ENCODE peak calls at places on chromosomes 13 and 19, in five cellular contexts. One of them, this sample, is unnamed.

GRCh38 chr19:29564574-29565005 is 38.8 kb downstream of the VSTM2B start:
- DNase-seq in breast epithelium: no peak
- DNase-seq in astrocyte of the cerebellum: no peak
- DNase-seq in astrocyte: no peak
- DNase-seq in kidney: no peak
- DNase-seq in this sample: no peak

GRCh38 chr13:41613984-41614581 is 156.7 kb downstream of the RGCC start:
- DNase-seq in kidney: peak
- DNase-seq in astrocyte: peak
- DNase-seq in breast epithelium: no peak
- DNase-seq in astrocyte of the cerebellum: peak
- DNase-seq in this sample: peak

GRCh38 chr19:58054792-58055482 is 4.1 kb upstream of the ZNF135 start:
- DNase-seq in astrocyte: peak
- DNase-seq in breast epithelium: no peak
- DNase-seq in kidney: no peak
- DNase-seq in astrocyte of the cerebellum: no peak
- DNase-seq in this sample: no peak

GRCh38 chr19:39814595-39814994 is 19.4 kb downstream of the DYRK1B start:
- DNase-seq in breast epithelium: no peak
- DNase-seq in astrocyte: no peak
- DNase-seq in astrocyte of the cerebellum: no peak
- DNase-seq in kidney: no peak
- DNase-seq in this sample: no peak

GRCh38 chr19:16514383-16515019 is 18.3 kb downstream of the C19orf44 start:
- DNase-seq in breast epithelium: no peak
- DNase-seq in astrocyte of the cerebellum: no peak
- DNase-seq in astrocyte: no peak
- DNase-seq in kidney: no peak
- DNase-seq in this sample: no peak

GRCh38 chr13:78190296-78190695 is 271.7 kb upstream of the EDNRB start:
- DNase-seq in kidney: no peak
- DNase-seq in astrocyte: no peak
- DNase-seq in breast epithelium: no peak
- DNase-seq in astrocyte of the cerebellum: no peak
- DNase-seq in this sample: no peak

GRCh38 chr13:20588529-20589110 is 21.7 kb downstream of the IFT88 start:
- DNase-seq in astrocyte: no peak
- DNase-seq in breast epithelium: no peak
- DNase-seq in astrocyte of the cerebellum: no peak
- DNase-seq in kidney: no peak
- DNase-seq in this sample: no peak

GRCh38 chr13:36418022-36418805 is 14.1 kb upstream of the CCNA1 start:
- DNase-seq in breast epithelium: no peak
- DNase-seq in astrocyte of the cerebellum: peak
- DNase-seq in astrocyte: peak
- DNase-seq in kidney: no peak
- DNase-seq in this sample: peak

GRCh38 chr13:50907781-50908180 is 1.8 kb upstream of the RNASEH2B start:
- DNase-seq in astrocyte: no peak
- DNase-seq in astrocyte of the cerebellum: no peak
- DNase-seq in breast epithelium: no peak
- DNase-seq in kidney: no peak
- DNase-seq in this sample: no peak

GRCh38 chr19:17327068-17327653 is 7.5 kb downstream of the ANO8 start:
- DNase-seq in astrocyte: no peak
- DNase-seq in breast epithelium: no peak
- DNase-seq in astrocyte of the cerebellum: no peak
- DNase-seq in kidney: no peak
- DNase-seq in this sample: no peak

GRCh38 chr19:31421856-31422255 is 72.6 kb upstream of the TSHZ3 start:
- DNase-seq in astrocyte of the cerebellum: no peak
- DNase-seq in astrocyte: no peak
- DNase-seq in kidney: no peak
- DNase-seq in breast epithelium: no peak
- DNase-seq in this sample: no peak

GRCh38 chr13:30689752-30690151 is 45.6 kb upstream of the ALOX5AP start:
- DNase-seq in astrocyte of the cerebellum: no peak
- DNase-seq in kidney: no peak
- DNase-seq in astrocyte: no peak
- DNase-seq in breast epithelium: no peak
- DNase-seq in this sample: no peak

GRCh38 chr13:62512194-62513141 is 1096.8 kb upstream of the PCDH20 start:
- DNase-seq in breast epithelium: peak
- DNase-seq in astrocyte of the cerebellum: peak
- DNase-seq in astrocyte: no peak
- DNase-seq in kidney: peak
- DNase-seq in this sample: no peak

GRCh38 chr13:110555601-110556223 is 5.8 kb downstream of the RAB20 start:
- DNase-seq in kidney: no peak
- DNase-seq in breast epithelium: no peak
- DNase-seq in astrocyte of the cerebellum: no peak
- DNase-seq in astrocyte: no peak
- DNase-seq in this sample: no peak

GRCh38 chr19:1206733-1207301 is 1.2 kb downstream of the STK11 start:
- DNase-seq in kidney: peak
- DNase-seq in astrocyte: no peak
- DNase-seq in astrocyte of the cerebellum: no peak
- DNase-seq in breast epithelium: no peak
- DNase-seq in this sample: no peak

GRCh38 chr13:93771782-93772181 is 545.2 kb downstream of the GPC6 start:
- DNase-seq in astrocyte of the cerebellum: peak
- DNase-seq in kidney: no peak
- DNase-seq in astrocyte: peak
- DNase-seq in breast epithelium: no peak
- DNase-seq in this sample: peak

GRCh38 chr13:70107498-70108271 is at the start of gene ATXN8OS:
- DNase-seq in kidney: peak
- DNase-seq in astrocyte of the cerebellum: no peak
- DNase-seq in astrocyte: no peak
- DNase-seq in breast epithelium: no peak
- DNase-seq in this sample: no peak

GRCh38 chr19:33819875-33820781 is 23.5 kb downstream of the KCTD15 start:
- DNase-seq in astrocyte: peak
- DNase-seq in kidney: peak
- DNase-seq in breast epithelium: no peak
- DNase-seq in astrocyte of the cerebellum: no peak
- DNase-seq in this sample: peak

GRCh38 chr13:74969419-74969818 is 512.5 kb downstream of the TBC1D4 start:
- DNase-seq in kidney: no peak
- DNase-seq in astrocyte: no peak
- DNase-seq in astrocyte of the cerebellum: no peak
- DNase-seq in breast epithelium: no peak
- DNase-seq in this sample: no peak

GRCh38 chr19:57377498-57378146 is 12.0 kb upstream of the ZNF548 start:
- DNase-seq in astrocyte: no peak
- DNase-seq in astrocyte of the cerebellum: no peak
- DNase-seq in kidney: no peak
- DNase-seq in breast epithelium: no peak
- DNase-seq in this sample: no peak

GRCh38 chr19:50308991-50309390 is 20.2 kb downstream of the KCNC3 start:
- DNase-seq in breast epithelium: no peak
- DNase-seq in kidney: no peak
- DNase-seq in astrocyte of the cerebellum: no peak
- DNase-seq in astrocyte: no peak
- DNase-seq in this sample: no peak

GRCh38 chr19:40862333-40862732 is 12.1 kb upstream of the CYP2A6 start:
- DNase-seq in kidney: no peak
- DNase-seq in astrocyte of the cerebellum: no peak
- DNase-seq in breast epithelium: no peak
- DNase-seq in astrocyte: no peak
- DNase-seq in this sample: no peak

GRCh38 chr19:51681286-51681956 is 11.7 kb upstream of the SPACA6 start:
- DNase-seq in breast epithelium: no peak
- DNase-seq in astrocyte: no peak
- DNase-seq in astrocyte of the cerebellum: no peak
- DNase-seq in kidney: no peak
- DNase-seq in this sample: no peak

GRCh38 chr13:74695021-74695800 is 561.0 kb upstream of the KLF12 start:
- DNase-seq in astrocyte: no peak
- DNase-seq in kidney: no peak
- DNase-seq in breast epithelium: no peak
- DNase-seq in astrocyte of the cerebellum: no peak
- DNase-seq in this sample: no peak

GRCh38 chr13:73496711-73497110 is 437.9 kb downstream of the KLF5 start:
- DNase-seq in astrocyte of the cerebellum: no peak
- DNase-seq in breast epithelium: no peak
- DNase-seq in astrocyte: no peak
- DNase-seq in kidney: no peak
- DNase-seq in this sample: no peak

GRCh38 chr19:11321206-11322126 is 18.0 kb downstream of the RAB3D start:
- DNase-seq in kidney: no peak
- DNase-seq in breast epithelium: no peak
- DNase-seq in astrocyte: no peak
- DNase-seq in astrocyte of the cerebellum: no peak
- DNase-seq in this sample: no peak
- TF ChIP-seq CTCF in kidney: no peak
- TF ChIP-seq CTCF in breast epithelium: no peak
- TF ChIP-seq CTCF in astrocyte: no peak
- TF ChIP-seq CTCF in astrocyte of the cerebellum: no peak
- TF ChIP-seq CTCF in this sample: no peak

GRCh38 chr13:99984134-99984462 is 2.5 kb downstream of the ZIC2 start:
- DNase-seq in astrocyte of the cerebellum: no peak
- DNase-seq in kidney: no peak
- DNase-seq in breast epithelium: no peak
- DNase-seq in astrocyte: no peak
- DNase-seq in this sample: no peak

GRCh38 chr13:99982021-99982740 is 597 bp downstream of the ZIC2 start:
- DNase-seq in astrocyte: no peak
- DNase-seq in astrocyte of the cerebellum: no peak
- DNase-seq in breast epithelium: no peak
- DNase-seq in kidney: peak
- DNase-seq in this sample: no peak

GRCh38 chr13:99984463-99985242 is 3.1 kb downstream of the ZIC2 start:
- DNase-seq in kidney: no peak
- DNase-seq in astrocyte: no peak
- DNase-seq in breast epithelium: no peak
- DNase-seq in astrocyte of the cerebellum: no peak
- DNase-seq in this sample: no peak

GRCh38 chr13:99982741-99983400 is 1.3 kb downstream of the ZIC2 start:
- DNase-seq in kidney: no peak
- DNase-seq in astrocyte: no peak
- DNase-seq in breast epithelium: no peak
- DNase-seq in astrocyte of the cerebellum: no peak
- DNase-seq in this sample: no peak

GRCh38 chr13:99983401-99984133 is 2.0 kb downstream of the ZIC2 start:
- DNase-seq in astrocyte of the cerebellum: no peak
- DNase-seq in astrocyte: no peak
- DNase-seq in kidney: no peak
- DNase-seq in breast epithelium: no peak
- DNase-seq in this sample: no peak
- H3K4me3 ChIP-seq in astrocyte of the cerebellum: peak
- H3K4me3 ChIP-seq in astrocyte: peak
- H3K4me3 ChIP-seq in kidney: no peak
- H3K4me3 ChIP-seq in breast epithelium: no peak
- H3K4me3 ChIP-seq in this sample: no peak

DNA sequence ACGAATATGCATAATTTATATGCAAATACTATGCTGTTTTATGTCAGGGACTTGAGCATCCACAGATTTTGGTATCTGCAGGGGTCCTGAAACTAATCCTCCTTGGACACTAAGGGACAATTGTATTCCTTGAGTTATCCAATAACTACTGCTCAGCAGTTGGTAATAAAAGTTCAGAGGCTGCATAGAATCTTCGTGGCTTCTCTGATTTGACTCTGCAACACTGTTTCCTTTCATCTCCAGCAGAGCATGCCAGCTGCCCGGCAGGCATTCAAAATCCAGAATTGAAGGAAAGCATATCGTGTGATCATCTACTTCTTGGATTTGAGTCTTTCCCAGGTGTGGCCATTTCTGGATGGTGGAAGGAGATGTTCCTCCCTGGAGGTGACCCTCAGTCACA is 64.5 kb upstream of the MRI1 start:
- DNase-seq in astrocyte of the cerebellum: no peak
- DNase-seq in breast epithelium: no peak
- DNase-seq in astrocyte: no peak
- DNase-seq in kidney: no peak
- DNase-seq in this sample: no peak
- TF ChIP-seq CTCF in astrocyte of the cerebellum: no peak
- TF ChIP-seq CTCF in breast epithelium: no peak
- TF ChIP-seq CTCF in astrocyte: no peak
- TF ChIP-seq CTCF in kidney: no peak
- TF ChIP-seq CTCF in this sample: no peak

GRCh38 chr13:48318014-48318713 is 14.6 kb downstream of the RB1 start:
- DNase-seq in astrocyte of the cerebellum: no peak
- DNase-seq in kidney: peak
- DNase-seq in astrocyte: no peak
- DNase-seq in breast epithelium: no peak
- DNase-seq in this sample: no peak
- H3K4me3 ChIP-seq in astrocyte of the cerebellum: no peak
- H3K4me3 ChIP-seq in kidney: no peak
- H3K4me3 ChIP-seq in astrocyte: no peak
- H3K4me3 ChIP-seq in breast epithelium: peak
- H3K4me3 ChIP-seq in this sample: no peak

GRCh38 chr13:84870190-84870589 is 929.0 kb downstream of the SLITRK6 start:
- DNase-seq in breast epithelium: no peak
- DNase-seq in astrocyte of the cerebellum: no peak
- DNase-seq in kidney: no peak
- DNase-seq in astrocyte: no peak
- DNase-seq in this sample: no peak
- TF ChIP-seq CTCF in breast epithelium: no peak
- TF ChIP-seq CTCF in astrocyte of the cerebellum: no peak
- TF ChIP-seq CTCF in kidney: no peak
- TF ChIP-seq CTCF in astrocyte: no peak
- TF ChIP-seq CTCF in this sample: no peak

GRCh38 chr19:48674921-48675824 is 2.4 kb upstream of the NTN5 start:
- DNase-seq in astrocyte: peak
- DNase-seq in astrocyte of the cerebellum: peak
- DNase-seq in kidney: peak
- DNase-seq in breast epithelium: peak
- DNase-seq in this sample: no peak
- H3K4me3 ChIP-seq in astrocyte: no peak
- H3K4me3 ChIP-seq in astrocyte of the cerebellum: no peak
- H3K4me3 ChIP-seq in kidney: no peak
- H3K4me3 ChIP-seq in breast epithelium: no peak
- H3K4me3 ChIP-seq in this sample: no peak

This sample was measured in retinal pigment epithelial cell.